ENCODE peak calls at places on chromosomes 6 and 20, in four cellular contexts. G is astrocyte, C is AG10803, E is kidney epithelial cell. Q is an unnamed sample.
A peak's percentile ranks its signal among the peaks of the same experiment; 100 is the strongest.

GRCh38 chr20:58449703-58450138 is 60.7 kb downstream of the VAPB start:
- DNase-seq in G (no peak), C (no peak), E (no peak), Q (no peak)

GRCh38 chr6:140784573-140784972 is 1348.2 kb upstream of the GJE1 start:
- DNase-seq in G (peak; percentile 20), C (peak; percentile 35), E (no peak), Q (peak; percentile 31)

GRCh38 chr6:30006170-30007131 is 54.6 kb upstream of the POLR1H start:
- DNase-seq in G (no peak), C (peak; percentile 5), E (no peak), Q (peak; percentile 5)

GRCh38 chr6:10151144-10151915 is 263.5 kb downstream of the TFAP2A start:
- DNase-seq in G (peak; percentile 30), C (no peak), E (no peak), Q (no peak)

GRCh38 chr20:48861444-48861843 is 33.6 kb upstream of the PREX1 start:
- DNase-seq in G (no peak), C (no peak), E (no peak), Q (no peak)

GRCh38 chr20:4451487-4451886 is 270.2 kb upstream of the PRND start:
- DNase-seq in G (no peak), C (no peak), E (no peak), Q (no peak)

GRCh38 chr20:62793757-62794006 is 2.6 kb upstream of the MRGBP start:
- DNase-seq in G (no peak), C (no peak), E (no peak), Q (no peak)

GRCh38 chr6:134725590-134725989 is 224.3 kb downstream of the ALDH8A1 start:
- DNase-seq in G (no peak), C (no peak), E (no peak), Q (no peak)

GRCh38 chr6:133277895-133278545 is 36.9 kb downstream of the EYA4 start:
- DNase-seq in G (no peak), C (no peak), E (no peak), Q (no peak)

GRCh38 chr20:44702776-44703175 is 12.4 kb upstream of the CCN5 start:
- DNase-seq in G (peak; percentile 90), C (peak; percentile 97), E (no peak), Q (peak; percentile 98)

GRCh38 chr6:3776881-3777507 is 25.5 kb upstream of the PXDC1 start:
- DNase-seq in G (no peak), C (no peak), E (no peak), Q (no peak)
- TF ChIP-seq CTCF in G (no peak), C (no peak), E (peak; percentile 24), Q (no peak)

DNA sequence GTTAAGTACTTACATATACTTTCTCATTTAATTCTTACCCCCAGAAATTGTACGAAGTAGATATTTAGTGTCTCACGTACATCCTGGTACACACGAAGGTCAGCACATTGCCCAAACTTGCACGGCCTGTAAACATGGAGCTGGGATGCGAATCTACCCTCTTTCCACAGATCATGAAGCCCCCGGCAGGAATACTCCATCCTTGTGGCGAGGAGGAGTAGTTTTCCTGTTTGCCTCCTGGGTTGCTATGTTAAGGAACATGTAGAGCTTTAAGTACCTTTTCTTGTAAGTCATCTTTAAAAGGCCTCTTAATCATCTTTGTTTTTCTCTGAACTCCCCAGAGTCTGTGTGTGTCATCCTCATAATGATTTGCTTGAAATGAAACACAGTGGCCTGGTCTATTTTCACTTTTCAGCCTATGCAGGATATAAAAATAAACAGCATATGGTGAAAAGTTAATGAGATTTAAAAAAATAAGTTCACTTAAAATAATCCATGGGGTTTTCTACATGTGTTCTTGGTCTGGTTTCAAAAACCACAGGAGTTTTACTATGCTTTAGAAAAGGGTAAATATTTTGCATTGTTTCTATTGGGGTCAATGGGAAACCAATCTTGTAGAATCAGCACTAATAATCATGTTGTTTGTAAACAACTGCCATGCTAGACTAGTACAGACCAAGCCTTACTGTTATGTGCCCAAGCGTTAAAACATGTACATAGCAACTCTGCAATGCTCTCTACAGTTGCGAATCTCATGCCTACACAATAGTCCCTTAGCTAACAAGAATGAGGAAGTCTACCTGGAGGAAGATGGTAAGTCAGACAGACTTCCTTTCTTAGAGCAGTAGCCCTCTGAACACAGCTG is 9.3 kb upstream of the ARID1B start:
- DNase-seq in G (no peak), C (no peak), E (no peak), Q (no peak)
- TF ChIP-seq CTCF in G (no peak), C (no peak), E (no peak), Q (no peak)

GRCh38 chr20:7375905-7376304 is 564.4 kb downstream of the HAO1 start:
- DNase-seq in G (no peak), C (no peak), E (no peak), Q (peak; percentile 42)
- TF ChIP-seq CTCF in G (peak; percentile 34), C (peak; percentile 50), E (peak; percentile 34), Q (peak; percentile 61)

DNA sequence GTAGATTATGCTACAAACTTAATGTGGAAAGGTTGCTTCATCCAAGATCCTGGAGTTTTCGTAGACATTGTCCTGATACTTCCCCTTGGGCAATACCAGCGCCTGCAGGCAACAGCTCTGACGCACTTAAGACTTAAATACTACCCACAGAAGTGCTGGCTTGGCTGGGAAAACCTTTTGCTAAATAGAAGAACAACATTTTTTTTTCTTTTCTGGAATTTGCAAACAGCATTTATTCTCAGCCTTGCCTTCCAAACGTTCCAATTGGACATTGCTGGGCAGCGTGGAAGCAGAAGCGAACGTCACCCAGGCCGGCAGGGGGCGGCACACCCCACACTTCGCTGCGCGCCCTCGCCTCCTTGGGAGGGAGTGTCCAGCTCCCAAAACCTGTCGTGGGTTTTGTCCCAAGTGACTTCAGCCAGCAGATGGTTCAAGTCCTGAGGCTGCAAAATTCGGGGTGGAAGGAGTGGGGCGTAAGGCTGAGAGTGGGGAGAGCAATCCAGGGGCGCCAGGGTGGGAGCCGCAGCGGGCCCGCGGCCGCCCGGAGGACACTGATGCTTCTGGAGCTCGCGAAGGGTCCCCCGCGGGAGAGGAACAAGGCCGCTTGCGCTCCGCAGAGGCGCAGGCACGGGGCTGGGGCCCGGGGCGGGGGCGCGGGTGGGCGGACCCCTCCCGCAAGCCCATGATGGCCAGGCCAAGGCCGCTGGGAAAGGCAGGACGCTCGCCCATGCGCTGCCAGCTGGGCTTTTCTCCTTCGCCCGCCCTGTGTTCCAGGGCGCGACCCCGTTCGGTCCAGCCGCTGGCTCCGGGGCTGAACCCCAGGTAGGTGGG is 60.8 kb upstream of the MAP3K4 start:
- DNase-seq in G (peak; percentile 76), C (peak; percentile 95), E (peak; percentile 16), Q (peak; percentile 88)
- TF ChIP-seq CTCF in G (peak; percentile 70), C (peak; percentile 90), E (peak; percentile 95), Q (peak; percentile 90)

DNA sequence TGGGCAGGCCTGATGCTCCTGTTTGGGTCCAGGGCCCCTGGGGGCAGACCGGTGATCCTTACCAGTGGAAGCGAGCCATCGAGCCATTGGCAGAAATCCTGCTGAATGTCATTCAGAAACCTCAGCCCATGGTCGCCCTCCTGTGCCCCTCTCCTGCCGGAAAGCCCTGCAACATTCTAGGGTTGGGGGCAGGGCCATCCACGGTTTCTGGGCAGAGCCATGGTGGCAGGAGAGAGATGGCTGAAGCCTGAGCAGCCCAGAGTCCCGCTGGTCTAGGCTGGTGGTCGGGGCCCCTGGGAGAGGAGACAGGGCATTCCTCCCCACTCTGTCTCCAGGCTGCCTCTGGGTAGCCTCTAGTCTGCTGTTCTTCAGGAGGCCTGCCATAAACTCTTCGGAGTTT is 19.6 kb upstream of the CHMP4B start:
- DNase-seq in G (no peak), C (no peak), E (no peak), Q (no peak)
- TF ChIP-seq CTCF in G (no peak), C (no peak), E (no peak), Q (no peak)

GRCh38 chr6:126127662-126128061 is 141.3 kb downstream of the TRMT11 start:
- DNase-seq in G (no peak), C (no peak), E (no peak), Q (peak; percentile 38)
- TF ChIP-seq CTCF in G (no peak), C (peak; percentile 14), E (no peak), Q (no peak)

GRCh38 chr6:31161216-31162126 is 3.1 kb downstream of the TCF19 start:
- DNase-seq in G (no peak), C (no peak), E (no peak), Q (no peak)

GRCh38 chr6:31157543-31158139 is at the start of gene CCHCR1:
- DNase-seq in G (no peak), C (no peak), E (no peak), Q (no peak)

GRCh38 chr6:31156647-31157046 is 955 bp downstream of the CCHCR1 start:
- DNase-seq in G (no peak), C (no peak), E (no peak), Q (no peak)

GRCh38 chr6:31158140-31158862 is at the start of gene TCF19:
- DNase-seq in G (peak; percentile 94), C (peak; percentile 98), E (peak; percentile 91), Q (peak; percentile 99)

DNA sequence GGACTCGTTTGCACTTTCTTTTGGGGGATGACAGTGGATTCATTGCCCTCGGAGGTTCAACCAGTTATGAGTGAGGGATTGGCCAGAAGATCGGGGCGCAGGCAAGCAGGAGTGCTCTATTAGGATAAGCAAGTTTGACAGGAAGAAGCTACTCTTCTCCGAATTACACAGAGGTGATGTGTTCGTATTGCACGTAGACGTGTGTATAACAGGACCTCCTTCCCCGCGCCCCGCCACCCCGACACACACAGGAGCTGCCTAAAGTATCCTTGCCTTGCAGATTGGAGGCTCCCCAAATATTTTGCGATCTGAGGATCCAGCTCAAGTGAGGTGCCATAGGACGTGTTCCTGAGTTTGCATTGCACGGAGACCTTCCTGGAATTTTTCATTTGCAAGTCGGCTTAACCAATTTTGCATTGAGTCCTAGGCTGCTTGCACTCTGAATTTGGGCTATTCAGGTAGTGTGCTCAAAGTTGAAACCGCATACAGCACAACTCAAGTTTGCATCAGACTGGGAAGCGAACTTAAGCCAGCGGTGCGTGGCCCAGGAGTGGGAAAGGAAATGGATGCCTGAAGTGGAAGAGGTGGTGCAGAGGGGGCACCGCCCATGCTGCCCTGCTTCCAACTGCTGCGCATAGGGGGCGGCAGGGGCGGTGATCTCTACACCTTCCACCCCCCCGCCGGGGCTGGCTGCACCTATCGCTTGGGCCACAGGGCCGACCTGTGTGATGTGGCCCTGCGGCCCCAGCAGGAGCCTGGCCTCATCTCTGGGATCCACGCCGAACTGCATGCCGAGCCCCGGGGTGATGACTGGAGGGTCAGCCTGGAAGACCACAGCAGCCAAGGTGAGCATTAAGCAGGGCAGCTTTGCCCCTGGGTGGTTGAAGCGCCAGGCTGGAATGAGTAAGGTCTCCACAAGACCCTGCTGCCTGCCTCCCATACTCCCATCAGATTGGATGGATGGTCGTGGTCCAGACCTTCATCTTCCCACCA is 770 bp downstream of the TCF19 start:
- DNase-seq in G (peak; percentile 10), C (peak; percentile 15), E (no peak), Q (peak; percentile 13)
- TF ChIP-seq CTCF in G (no peak), C (peak; percentile 12), E (peak; percentile 22), Q (peak; percentile 12)

Q was measured in fibroblast of the aortic adventitia.